ENCODE peak calls at places on chromosomes 4 and X, in seven cellular contexts. One of them, this sample, is unnamed.

GRCh38 chrX:131746491-131746968 is 202.7 kb downstream of the OR13H1 start:
- DNase-seq in HuH-7: peak; percentile 2
- DNase-seq in activated gamma-delta T cell treated with anti-CD3 and anti-CD28 coated beads, Interleukin-2, amount 50 U/mL, for 16 hours: peak; percentile 68
- DNase-seq in AG08396: peak; percentile 43
- DNase-seq in heart right ventricle: peak; percentile 8
- DNase-seq in ACHN: no peak
- DNase-seq in nephron progenitor cell: no peak
- DNase-seq in this sample: peak; percentile 57

GRCh38 chr4:75722417-75722816 is 2.0 kb upstream of the USO1 start:
- DNase-seq in HuH-7: no peak
- DNase-seq in activated gamma-delta T cell treated with anti-CD3 and anti-CD28 coated beads, Interleukin-2, amount 50 U/mL, for 16 hours: no peak
- DNase-seq in AG08396: no peak
- DNase-seq in heart right ventricle: no peak
- DNase-seq in ACHN: no peak
- DNase-seq in nephron progenitor cell: no peak
- DNase-seq in this sample: no peak

GRCh38 chrX:132737743-132738142 is 220.7 kb downstream of the HS6ST2 start:
- DNase-seq in HuH-7: no peak
- DNase-seq in activated gamma-delta T cell treated with anti-CD3 and anti-CD28 coated beads, Interleukin-2, amount 50 U/mL, for 16 hours: peak; percentile 25
- DNase-seq in AG08396: no peak
- DNase-seq in heart right ventricle: no peak
- DNase-seq in ACHN: no peak
- DNase-seq in nephron progenitor cell: no peak
- DNase-seq in this sample: no peak

GRCh38 chr4:167578906-167579305 is 344.6 kb upstream of the SPOCK3 start:
- DNase-seq in HuH-7: no peak
- DNase-seq in activated gamma-delta T cell treated with anti-CD3 and anti-CD28 coated beads, Interleukin-2, amount 50 U/mL, for 16 hours: no peak
- DNase-seq in AG08396: no peak
- DNase-seq in heart right ventricle: no peak
- DNase-seq in ACHN: no peak
- DNase-seq in nephron progenitor cell: no peak
- DNase-seq in this sample: no peak

GRCh38 chrX:105653891-105654290 is 168.4 kb upstream of the NRK start:
- DNase-seq in HuH-7: no peak
- DNase-seq in activated gamma-delta T cell treated with anti-CD3 and anti-CD28 coated beads, Interleukin-2, amount 50 U/mL, for 16 hours: no peak
- DNase-seq in AG08396: no peak
- DNase-seq in heart right ventricle: no peak
- DNase-seq in ACHN: no peak
- DNase-seq in nephron progenitor cell: no peak
- DNase-seq in this sample: no peak

GRCh38 chr4:114399085-114399484 is 199.5 kb upstream of the UGT8 start:
- DNase-seq in HuH-7: no peak
- DNase-seq in activated gamma-delta T cell treated with anti-CD3 and anti-CD28 coated beads, Interleukin-2, amount 50 U/mL, for 16 hours: no peak
- DNase-seq in AG08396: no peak
- DNase-seq in heart right ventricle: no peak
- DNase-seq in ACHN: no peak
- DNase-seq in nephron progenitor cell: peak; percentile 25
- DNase-seq in this sample: no peak

GRCh38 chrX:139889760-139890159 is 43.1 kb downstream of the ATP11C start:
- DNase-seq in HuH-7: no peak
- DNase-seq in activated gamma-delta T cell treated with anti-CD3 and anti-CD28 coated beads, Interleukin-2, amount 50 U/mL, for 16 hours: no peak
- DNase-seq in AG08396: no peak
- DNase-seq in heart right ventricle: no peak
- DNase-seq in ACHN: peak; percentile 5
- DNase-seq in nephron progenitor cell: no peak
- DNase-seq in this sample: no peak

GRCh38 chr4:107069049-107069448 is 32.9 kb upstream of the DKK2 start:
- DNase-seq in HuH-7: no peak
- DNase-seq in activated gamma-delta T cell treated with anti-CD3 and anti-CD28 coated beads, Interleukin-2, amount 50 U/mL, for 16 hours: no peak
- DNase-seq in AG08396: no peak
- DNase-seq in heart right ventricle: no peak
- DNase-seq in ACHN: no peak
- DNase-seq in nephron progenitor cell: no peak
- DNase-seq in this sample: no peak

GRCh38 chrX:140766024-140766611 is 56.6 kb downstream of the LINC00632 start:
- DNase-seq in HuH-7: peak; percentile 10
- DNase-seq in activated gamma-delta T cell treated with anti-CD3 and anti-CD28 coated beads, Interleukin-2, amount 50 U/mL, for 16 hours: no peak
- DNase-seq in AG08396: peak; percentile 42
- DNase-seq in heart right ventricle: peak; percentile 6
- DNase-seq in ACHN: peak; percentile 24
- DNase-seq in nephron progenitor cell: peak; percentile 59
- DNase-seq in this sample: peak; percentile 43

GRCh38 chr4:114312349-114312748 is 286.3 kb upstream of the UGT8 start:
- DNase-seq in HuH-7: no peak
- DNase-seq in activated gamma-delta T cell treated with anti-CD3 and anti-CD28 coated beads, Interleukin-2, amount 50 U/mL, for 16 hours: no peak
- DNase-seq in AG08396: no peak
- DNase-seq in heart right ventricle: no peak
- DNase-seq in ACHN: no peak
- DNase-seq in nephron progenitor cell: no peak
- DNase-seq in this sample: no peak

GRCh38 chr4:70815370-70815769 is 24.3 kb downstream of the GRSF1 start:
- DNase-seq in HuH-7: no peak
- DNase-seq in activated gamma-delta T cell treated with anti-CD3 and anti-CD28 coated beads, Interleukin-2, amount 50 U/mL, for 16 hours: no peak
- DNase-seq in AG08396: no peak
- DNase-seq in heart right ventricle: no peak
- DNase-seq in ACHN: no peak
- DNase-seq in nephron progenitor cell: no peak
- DNase-seq in this sample: no peak

GRCh38 chr4:161206528-161207080 is 957.2 kb downstream of the FSTL5 start:
- DNase-seq in HuH-7: no peak
- DNase-seq in activated gamma-delta T cell treated with anti-CD3 and anti-CD28 coated beads, Interleukin-2, amount 50 U/mL, for 16 hours: no peak
- DNase-seq in AG08396: no peak
- DNase-seq in heart right ventricle: no peak
- DNase-seq in ACHN: no peak
- DNase-seq in nephron progenitor cell: no peak
- DNase-seq in this sample: no peak

GRCh38 chrX:45711231-45711630 is 510.6 kb upstream of the DIPK2B start:
- DNase-seq in HuH-7: no peak
- DNase-seq in activated gamma-delta T cell treated with anti-CD3 and anti-CD28 coated beads, Interleukin-2, amount 50 U/mL, for 16 hours: no peak
- DNase-seq in AG08396: peak; percentile 11
- DNase-seq in heart right ventricle: no peak
- DNase-seq in ACHN: peak; percentile 25
- DNase-seq in nephron progenitor cell: no peak
- DNase-seq in this sample: no peak

GRCh38 chrX:122565952-122566351 is 618.1 kb upstream of the GRIA3 start:
- DNase-seq in HuH-7: no peak
- DNase-seq in activated gamma-delta T cell treated with anti-CD3 and anti-CD28 coated beads, Interleukin-2, amount 50 U/mL, for 16 hours: no peak
- DNase-seq in AG08396: peak; percentile 75
- DNase-seq in heart right ventricle: no peak
- DNase-seq in ACHN: peak; percentile 39
- DNase-seq in nephron progenitor cell: no peak
- DNase-seq in this sample: no peak

GRCh38 chrX:41984628-41985027 is 61.3 kb upstream of the CASK start:
- DNase-seq in HuH-7: no peak
- DNase-seq in activated gamma-delta T cell treated with anti-CD3 and anti-CD28 coated beads, Interleukin-2, amount 50 U/mL, for 16 hours: no peak
- DNase-seq in AG08396: no peak
- DNase-seq in heart right ventricle: no peak
- DNase-seq in ACHN: no peak
- DNase-seq in nephron progenitor cell: peak; percentile 3
- DNase-seq in this sample: no peak

GRCh38 chr4:164312671-164313070 is 441.3 kb upstream of the SMIM31 start:
- DNase-seq in HuH-7: no peak
- DNase-seq in activated gamma-delta T cell treated with anti-CD3 and anti-CD28 coated beads, Interleukin-2, amount 50 U/mL, for 16 hours: no peak
- DNase-seq in AG08396: no peak
- DNase-seq in heart right ventricle: no peak
- DNase-seq in ACHN: no peak
- DNase-seq in nephron progenitor cell: no peak
- DNase-seq in this sample: no peak

GRCh38 chr4:15659768-15660394 is 4.7 kb upstream of the FBXL5 start:
- DNase-seq in HuH-7: no peak
- DNase-seq in activated gamma-delta T cell treated with anti-CD3 and anti-CD28 coated beads, Interleukin-2, amount 50 U/mL, for 16 hours: no peak
- DNase-seq in AG08396: peak; percentile 14
- DNase-seq in heart right ventricle: no peak
- DNase-seq in ACHN: no peak
- DNase-seq in nephron progenitor cell: no peak
- DNase-seq in this sample: no peak

GRCh38 chrX:13734278-13735172 is at the start of the genes OFD1 and TRAPPC2:
- DNase-seq in HuH-7: peak; percentile 64
- DNase-seq in activated gamma-delta T cell treated with anti-CD3 and anti-CD28 coated beads, Interleukin-2, amount 50 U/mL, for 16 hours: peak; percentile 85
- DNase-seq in AG08396: peak; percentile 98
- DNase-seq in heart right ventricle: peak; percentile 90
- DNase-seq in ACHN: peak; percentile 88
- DNase-seq in nephron progenitor cell: peak; percentile 87
- DNase-seq in this sample: peak; percentile 98

GRCh38 chrX:20742106-20742505 is 475.4 kb upstream of the RPS6KA3 start:
- DNase-seq in HuH-7: no peak
- DNase-seq in activated gamma-delta T cell treated with anti-CD3 and anti-CD28 coated beads, Interleukin-2, amount 50 U/mL, for 16 hours: no peak
- DNase-seq in AG08396: no peak
- DNase-seq in heart right ventricle: no peak
- DNase-seq in ACHN: no peak
- DNase-seq in nephron progenitor cell: no peak
- DNase-seq in this sample: no peak

GRCh38 chr4:177033632-177034031 is 240.9 kb upstream of the VEGFC start:
- DNase-seq in HuH-7: no peak
- DNase-seq in activated gamma-delta T cell treated with anti-CD3 and anti-CD28 coated beads, Interleukin-2, amount 50 U/mL, for 16 hours: no peak
- DNase-seq in AG08396: no peak
- DNase-seq in heart right ventricle: no peak
- DNase-seq in ACHN: no peak
- DNase-seq in nephron progenitor cell: no peak
- DNase-seq in this sample: no peak

GRCh38 chrX:13463608-13464007 is 105.8 kb upstream of the EGFL6 start:
- DNase-seq in HuH-7: peak; percentile 34
- DNase-seq in activated gamma-delta T cell treated with anti-CD3 and anti-CD28 coated beads, Interleukin-2, amount 50 U/mL, for 16 hours: no peak
- DNase-seq in AG08396: peak; percentile 29
- DNase-seq in heart right ventricle: peak; percentile 48
- DNase-seq in ACHN: no peak
- DNase-seq in nephron progenitor cell: peak; percentile 5
- DNase-seq in this sample: no peak

GRCh38 chr4:113575391-113575790 is 186.1 kb downstream of the CAMK2D start:
- DNase-seq in HuH-7: no peak
- DNase-seq in activated gamma-delta T cell treated with anti-CD3 and anti-CD28 coated beads, Interleukin-2, amount 50 U/mL, for 16 hours: no peak
- DNase-seq in AG08396: no peak
- DNase-seq in heart right ventricle: no peak
- DNase-seq in ACHN: no peak
- DNase-seq in nephron progenitor cell: no peak
- DNase-seq in this sample: no peak